ENCODE peak calls at places on chromosomes 3 and 15, in eight cellular contexts. P is dermis microvascular lymphatic vessel endothelial cell, M is SHP77, W is IMR-90, L is body of pancreas, B is T follicular helper cell, H is fibroblast of lung, T is endothelial cell. S is an unnamed sample.

GRCh38 chr3:171453175-171453868 is 6.9 kb downstream of the TNIK start:
- DNase-seq in H (no peak), P (no peak), B (no peak), W (no peak), M (no peak), L (no peak), T (peak; percentile 63), S (no peak)

GRCh38 chr3:131735544-131735943 is 232.8 kb upstream of the MRPL3 start:
- DNase-seq in L (no peak), P (no peak), B (no peak), W (no peak), H (no peak), M (no peak), T (no peak), S (no peak)

GRCh38 chr3:177906573-177907229 is 629.5 kb upstream of the KCNMB2 start:
- DNase-seq in T (no peak), W (no peak), H (peak; percentile 56), L (no peak), B (no peak), M (no peak), P (no peak), S (no peak)

GRCh38 chr15:75130597-75131268 is 70.9 kb upstream of the C15orf39 start:
- DNase-seq in W (no peak), B (no peak), M (no peak), L (no peak), P (no peak), H (no peak), T (no peak), S (no peak)

GRCh38 chr15:69559440-69560215 is 107.0 kb downstream of the RPLP1 start:
- DNase-seq in M (no peak), L (no peak), T (no peak), W (no peak), B (no peak), P (no peak), H (peak; percentile 36), S (no peak)

GRCh38 chr3:101643861-101644613 is 32.9 kb downstream of the ZBTB11 start:
- DNase-seq in H (peak; percentile 81), M (no peak), T (no peak), L (no peak), B (no peak), P (no peak), W (peak; percentile 84), S (peak; percentile 33)

GRCh38 chr3:45976191-45977091 is 19.2 kb downstream of the FYCO1 start:
- DNase-seq in H (no peak), P (no peak), B (no peak), W (no peak), M (no peak), T (no peak), L (no peak), S (no peak)

GRCh38 chr3:79161941-79162340 is 605.9 kb downstream of the ROBO1 start:
- DNase-seq in M (no peak), P (no peak), B (no peak), H (no peak), T (no peak), L (no peak), W (peak; percentile 12), S (no peak)

GRCh38 chr3:175397407-175397806 is 538.3 kb downstream of the NAALADL2 start:
- DNase-seq in H (no peak), W (no peak), B (no peak), P (no peak), T (no peak), M (no peak), L (no peak), S (no peak)

GRCh38 chr3:157418104-157418503 is 18.5 kb upstream of the PTX3 start:
- DNase-seq in B (no peak), M (no peak), P (no peak), T (no peak), H (peak; percentile 49), W (peak; percentile 39), L (no peak), S (no peak)

GRCh38 chr3:45657853-45658252 is 31.3 kb upstream of the SACM1L start:
- DNase-seq in L (no peak), T (no peak), B (no peak), M (no peak), W (no peak), P (no peak), H (no peak), S (no peak)

GRCh38 chr15:45112592-45113379 is 1.2 kb downstream of the DUOX2 start:
- DNase-seq in M (no peak), H (no peak), P (no peak), B (no peak), L (no peak), W (no peak), T (peak; percentile 27), S (no peak)

GRCh38 chr3:123102826-123103225 is 36.0 kb downstream of the PDIA5 start:
- DNase-seq in L (no peak), M (no peak), W (no peak), B (no peak), P (no peak), H (no peak), T (no peak), S (no peak)

GRCh38 chr3:159069076-159069475 is 267.2 kb downstream of the MFSD1 start:
- DNase-seq in T (no peak), M (no peak), W (no peak), H (no peak), B (no peak), P (no peak), L (no peak), S (no peak)

GRCh38 chr3:38627956-38628355 is 21.5 kb downstream of the SCN5A start:
- DNase-seq in L (no peak), M (no peak), B (no peak), H (no peak), W (no peak), T (peak; percentile 76), P (peak; percentile 12), S (peak; percentile 52)

GRCh38 chr3:127798716-127799115 is 23.6 kb downstream of the MGLL start:
- DNase-seq in T (no peak), L (no peak), B (no peak), P (no peak), W (no peak), H (no peak), M (no peak), S (no peak)

GRCh38 chr3:42742688-42743087 is 30.4 kb downstream of the CCDC13 start:
- DNase-seq in T (peak; percentile 1), H (no peak), M (no peak), W (no peak), L (no peak), P (no peak), B (no peak), S (no peak)

GRCh38 chr3:16905704-16906103 is 20.9 kb downstream of the PLCL2 start:
- DNase-seq in H (no peak), W (no peak), L (no peak), M (no peak), B (no peak), T (no peak), P (no peak), S (no peak)

S was measured in stimulated activated effector memory CD8-positive, alpha-beta T cell treated with anti-CD3 and anti-CD28 coated beads, Interleukin-12 subunit alpha, Interleukin-12 subunit beta, amount 100 ng/mL, for 72 hours.